ENCODE peak calls at places on chromosomes 7 and 10, in seven cellular contexts. T is endothelial cell of umbilical vein, F is HL-60, N is progenitor cell of endocrine pancreas, V is fibroblast of the aortic adventitia, G is HFF-Myc, S is RWPE1. P is an unnamed sample.

GRCh38 chr7:142089035-142089434 is 22.5 kb upstream of the MGAM2 start:
- DNase-seq in F (no peak), V (no peak), G (no peak), N (no peak), T (no peak), S (no peak), P (no peak)

GRCh38 chr7:132756482-132756990 is 180.3 kb upstream of the PLXNA4 start:
- DNase-seq in S (no peak), V (no peak), N (no peak), G (no peak), F (no peak), T (no peak), P (no peak)

GRCh38 chr7:7122033-7122478 is 60.3 kb upstream of the C1GALT1 start:
- DNase-seq in V (peak), S (no peak), N (no peak), F (no peak), G (no peak), T (no peak), P (no peak)

GRCh38 chr10:26386800-26387199 is 51.3 kb upstream of the APBB1IP start:
- DNase-seq in T (no peak), S (no peak), F (peak), G (no peak), V (no peak), N (no peak), P (no peak)

GRCh38 chr7:142120474-142121000 is 9.0 kb downstream of the MGAM2 start:
- DNase-seq in T (no peak), F (no peak), V (no peak), N (no peak), S (peak), G (no peak), P (no peak)

GRCh38 chr10:93222211-93222754 is 148.6 kb downstream of the CYP26A1 start:
- DNase-seq in V (no peak), S (no peak), F (no peak), G (no peak), N (no peak), T (no peak), P (no peak)

GRCh38 chr7:11648980-11649379 is 183.0 kb downstream of the THSD7A start:
- DNase-seq in T (peak), N (no peak), F (no peak), V (peak), S (no peak), G (no peak), P (no peak)

GRCh38 chr7:47327698-47328391 is 254.1 kb downstream of the TNS3 start:
- DNase-seq in F (no peak), G (peak), S (peak), V (peak), N (peak), T (peak), P (no peak)

GRCh38 chr10:84540617-84541288 is 212.4 kb downstream of the CCSER2 start:
- DNase-seq in F (no peak), G (no peak), N (peak), S (peak), T (peak), V (peak), P (peak)

GRCh38 chr7:33671521-33672262 is 233.6 kb upstream of the BMPER start:
- DNase-seq in V (no peak), F (no peak), G (no peak), N (no peak), T (peak), S (no peak), P (no peak)

GRCh38 chr10:35387768-35388167 is 51.5 kb downstream of the CCNY start:
- DNase-seq in S (peak), N (no peak), T (peak), V (peak), F (no peak), G (no peak), P (no peak)

GRCh38 chr7:115679976-115680375 is 350.6 kb downstream of the TFEC start:
- DNase-seq in S (peak), V (peak), T (peak), F (no peak), N (no peak), G (no peak), P (no peak)
- TF ChIP-seq CTCF in S (no peak), V (peak), T (peak), F (no peak), N (peak), G (peak), P (peak)

DNA sequence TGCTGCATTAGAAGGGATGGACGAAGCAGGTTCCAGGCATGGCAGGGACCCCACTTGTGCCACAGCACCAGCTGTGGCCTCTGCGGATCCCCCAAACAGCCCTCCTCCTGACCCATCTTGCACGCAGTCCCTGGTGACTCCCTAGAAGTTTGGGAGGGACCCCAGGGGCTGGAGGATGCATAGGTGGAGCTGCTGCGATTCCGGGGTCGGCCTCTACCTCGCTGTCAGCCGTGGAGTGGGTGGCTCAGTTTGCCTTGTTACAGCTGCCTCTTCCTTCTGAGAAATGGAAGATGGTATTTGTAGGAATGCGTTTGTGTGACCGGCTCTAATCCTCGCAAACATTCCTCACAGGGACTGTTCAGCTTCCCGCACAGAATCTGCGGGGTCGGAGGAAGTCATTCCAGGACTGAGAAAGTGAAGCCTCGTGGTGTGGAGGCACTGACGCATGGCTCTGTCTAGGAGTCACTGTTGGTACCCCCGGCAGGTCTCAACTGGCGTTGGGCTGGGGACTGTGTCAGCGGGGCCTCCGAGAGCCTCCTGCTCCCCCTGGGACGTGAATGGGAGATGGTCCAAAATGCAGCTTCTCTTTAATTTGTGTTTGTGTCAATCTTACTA is 17.5 kb downstream of the PWWP2B start:
- DNase-seq in T (no peak), V (no peak), G (no peak), F (no peak), N (no peak), S (no peak), P (no peak)
- TF ChIP-seq CTCF in T (no peak), V (no peak), G (no peak), F (no peak), N (no peak), S (no peak), P (no peak)

GRCh38 chr10:58712136-58712535 is 199.5 kb downstream of the BICC1 start:
- DNase-seq in T (no peak), N (no peak), G (no peak), S (no peak), V (no peak), F (no peak), P (no peak)

GRCh38 chr10:58718596-58718995 is 205.9 kb downstream of the BICC1 start:
- DNase-seq in T (no peak), V (no peak), F (no peak), N (no peak), G (no peak), S (no peak), P (no peak)

GRCh38 chr10:58714436-58714835 is 201.8 kb downstream of the BICC1 start:
- DNase-seq in G (no peak), F (no peak), T (no peak), S (no peak), V (no peak), N (no peak), P (no peak)

GRCh38 chr10:58715056-58715455 is 202.4 kb downstream of the BICC1 start:
- DNase-seq in F (no peak), T (no peak), N (no peak), V (peak), S (no peak), G (no peak), P (no peak)

DNA sequence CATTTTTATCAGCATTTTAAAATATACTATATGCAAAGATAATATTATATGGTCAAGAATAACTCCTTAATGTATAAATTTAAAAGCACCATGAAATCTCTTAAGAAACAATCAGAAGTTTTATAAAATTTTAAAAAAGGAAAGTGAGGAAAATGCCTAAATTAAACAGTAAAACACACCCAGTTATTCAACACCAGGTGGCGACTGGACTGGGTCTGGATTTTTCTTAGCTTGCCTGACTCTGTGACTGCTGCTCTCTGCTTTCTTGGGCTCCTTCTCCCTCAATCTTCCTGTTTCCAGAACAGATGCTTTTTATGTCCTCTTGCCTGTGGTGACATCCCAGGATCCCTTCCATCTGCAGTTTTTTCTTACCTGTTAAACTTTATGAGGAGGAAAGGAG is 200.3 kb downstream of the BICC1 start:
- DNase-seq in G (no peak), V (peak), F (no peak), S (no peak), N (no peak), T (no peak), P (no peak)
- TF ChIP-seq CTCF in G (peak), V (peak), F (no peak), S (no peak), N (peak), T (no peak), P (no peak)

GRCh38 chr10:43113201-43113893 is 24.9 kb upstream of the CSGALNACT2 start:
- DNase-seq in S (no peak), V (no peak), T (no peak), G (no peak), N (no peak), F (no peak), P (no peak)
- TF ChIP-seq CTCF in S (no peak), V (no peak), T (no peak), G (no peak), N (peak), F (no peak), P (no peak)